ENCODE peak calls at places on chromosomes 7 and 10, in eight cellular contexts. G is kidney; R is fibroblast of lung; W is right lobe of liver; E is effector memory CD4-positive, alpha-beta T cell; U is endothelial cell of umbilical vein; J is psoas muscle; F is adrenal gland. D is an unnamed sample. For H3K4me1, the result is how much of the 10 kb centered on the place peaks cover.

GRCh38 chr7:5426226-5426475 is 2.5 kb upstream of the TNRC18 start:
- DNase-seq in F (no peak), J (peak), G (no peak), E (no peak), U (peak), W (no peak), R (peak), D (no peak)

GRCh38 chr7:101171442-101171837 is 6.1 kb upstream of the VGF start:
- DNase-seq in E (no peak), F (no peak), U (no peak), W (no peak), R (no peak), J (no peak), G (no peak), D (peak)

GRCh38 chr7:133931053-133931452 is 196.1 kb upstream of the LRGUK start:
- DNase-seq in R (no peak), F (no peak), E (no peak), G (no peak), W (no peak), J (no peak), U (peak), D (no peak)

GRCh38 chr10:1048349-1048731 is 579 bp downstream of the IDI1 start:
- DNase-seq in J (peak), G (no peak), W (peak), F (peak), E (no peak), U (no peak), R (peak), D (no peak)

GRCh38 chr10:43998021-43998809 is 349.5 kb upstream of the ZNF32 start:
- DNase-seq in R (no peak), F (no peak), W (no peak), G (no peak), E (no peak), J (no peak), U (no peak), D (no peak)

GRCh38 chr7:41977165-41977651 is 259.8 kb downstream of the GLI3 start:
- DNase-seq in U (peak), F (peak), J (peak), W (no peak), E (no peak), G (no peak), R (peak), D (peak)

GRCh38 chr10:113221756-113222168 is 271.7 kb downstream of the TCF7L2 start:
- DNase-seq in W (no peak), J (no peak), G (no peak), E (no peak), R (no peak), F (no peak), U (no peak), D (peak)

GRCh38 chr10:49207113-49207512 is 18.9 kb upstream of the TMEM273 start:
- DNase-seq in W (no peak), R (no peak), G (no peak), U (no peak), E (no peak), J (no peak), F (no peak), D (no peak)

GRCh38 chr10:65194131-65194530 is 1672.9 kb downstream of the REEP3 start:
- DNase-seq in J (no peak), W (no peak), F (no peak), R (peak), E (no peak), U (no peak), G (no peak), D (no peak)

GRCh38 chr10:113880236-113880635 is 25.8 kb downstream of the NHLRC2 start:
- DNase-seq in W (no peak), G (no peak), E (no peak), R (no peak), J (no peak), F (no peak), U (peak), D (no peak)

GRCh38 chr7:49669692-49670260 is 103.7 kb upstream of the VWC2 start:
- DNase-seq in G (no peak), R (no peak), J (no peak), E (no peak), W (no peak), F (no peak), U (no peak), D (no peak)

GRCh38 chr10:109969907-109970306 is 37.9 kb upstream of the ADD3 start:
- DNase-seq in U (no peak), R (no peak), E (no peak), J (no peak), G (no peak), W (no peak), F (no peak), D (no peak)

GRCh38 chr10:113073549-113074189 is 123.6 kb downstream of the TCF7L2 start:
- DNase-seq in J (peak), G (peak), R (peak), W (peak), F (peak), U (peak), E (no peak), D (no peak)

GRCh38 chr7:6640246-6640721 is 3.2 kb downstream of the ZNF316 start:
- DNase-seq in G (peak), W (no peak), R (peak), E (no peak), U (peak), J (peak), F (no peak), D (peak)

GRCh38 chr10:93420091-93420490 is 62.0 kb downstream of the MYOF start:
- DNase-seq in F (no peak), W (no peak), R (peak), E (no peak), U (no peak), J (no peak), G (no peak), D (no peak)

GRCh38 chr10:85995791-85996190 is 370.8 kb downstream of the GRID1 start:
- DNase-seq in J (no peak), F (peak), R (no peak), E (no peak), U (no peak), G (no peak), W (no peak), D (peak)

GRCh38 chr10:125158528-125159485 is 1.6 kb downstream of the CTBP2 start:
- DNase-seq in J (peak), W (peak), R (peak), U (peak), F (peak), E (no peak), G (peak), D (peak)

GRCh38 chr10:71257292-71257997 is 45.1 kb downstream of the UNC5B start:
- DNase-seq in U (no peak), F (no peak), W (no peak), E (no peak), J (no peak), R (no peak), G (no peak), D (no peak)
- H3K4me1 ChIP-seq in U (under half), F (under half), W (under half), E (under half), J (under half), R (under half), G (under half), D (under half)

GRCh38 chr7:1046722-1047679 is 2.7 kb downstream of the GPR146 start:
- DNase-seq in E (peak), W (no peak), F (no peak), U (no peak), J (peak), G (peak), R (no peak), D (no peak)

GRCh38 chr7:1044189-1045037 is at the start of gene GPR146:
- DNase-seq in F (peak), G (peak), J (peak), E (peak), R (peak), W (peak), U (peak), D (peak)

GRCh38 chr7:1043552-1044188 is 676 bp upstream of the GPR146 start:
- DNase-seq in W (no peak), R (no peak), G (peak), F (peak), J (peak), E (no peak), U (no peak), D (peak)

GRCh38 chr7:1045038-1045726 is 836 bp downstream of the GPR146 start:
- DNase-seq in J (no peak), F (no peak), E (no peak), U (no peak), G (no peak), R (no peak), W (no peak), D (no peak)

DNA sequence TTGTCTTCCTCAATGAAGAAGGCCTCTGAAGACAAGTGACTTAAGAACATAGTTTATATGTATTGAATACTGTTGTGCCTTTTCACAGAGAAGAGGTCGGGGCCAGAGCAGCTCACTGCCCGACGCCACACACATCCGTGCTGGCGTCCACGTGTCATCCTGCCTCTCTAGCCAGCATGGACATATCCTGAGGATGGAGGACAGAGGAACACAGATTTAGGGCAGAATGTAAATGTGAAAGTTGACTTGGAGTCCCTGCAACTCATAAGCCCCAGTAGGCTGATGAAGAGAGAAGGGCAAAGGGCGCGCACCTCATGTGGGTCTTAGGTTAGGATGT is 1.3 kb downstream of the GPR146 start:
- DNase-seq in U (no peak), E (no peak), W (no peak), G (peak), J (no peak), F (no peak), R (no peak), D (no peak)
- H3K4me1 ChIP-seq in U (under half), E (half or more), W (half or more), G (under half), J (half or more), F (under half), R (under half), D (under half)

GRCh38 chr10:16832351-16833080 is 15.3 kb upstream of the RSU1 start:
- DNase-seq in W (no peak), R (peak), E (no peak), J (no peak), U (peak), G (no peak), F (peak), D (peak)

DNA sequence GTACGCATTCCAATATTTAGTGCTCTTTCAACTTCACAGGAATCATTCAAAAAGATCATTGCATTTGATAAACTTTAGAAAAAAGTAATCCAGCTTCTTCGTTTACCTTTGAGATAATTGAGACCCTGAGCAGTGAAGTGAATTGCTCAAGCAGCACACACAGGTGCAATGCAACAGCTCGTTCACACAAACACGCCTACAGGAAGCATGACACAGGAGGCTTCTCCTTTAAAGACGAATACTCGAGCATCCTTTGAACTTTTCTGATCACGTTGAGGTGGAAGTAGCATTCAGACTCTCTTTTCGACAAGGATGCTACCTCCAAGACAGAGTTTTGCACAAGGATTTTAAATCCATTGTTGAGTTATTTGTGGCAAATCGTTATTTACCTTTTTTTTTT is 18.0 kb upstream of the RSU1 start:
- DNase-seq in F (no peak), U (no peak), E (no peak), W (no peak), R (no peak), J (no peak), G (no peak), D (no peak)
- H3K4me1 ChIP-seq in F (under half), U (under half), E (under half), W (under half), R (under half), J (under half), G (under half), D (under half)

GRCh38 chr7:106058925-106059324 is 53.2 kb downstream of the SYPL1 start:
- DNase-seq in J (no peak), U (no peak), E (no peak), R (no peak), F (no peak), G (no peak), W (no peak), D (no peak)
- H3K4me1 ChIP-seq in J (under half), U (under half), E (under half), R (under half), F (under half), G (under half), W (under half), D (under half)

GRCh38 chr10:11250304-11250703 is 232.6 kb downstream of the CELF2 start:
- DNase-seq in F (no peak), E (no peak), R (no peak), W (no peak), G (no peak), U (no peak), J (no peak), D (no peak)

GRCh38 chr10:11246752-11247467 is 229.2 kb downstream of the CELF2 start:
- DNase-seq in R (no peak), G (no peak), U (no peak), E (no peak), J (no peak), F (no peak), W (no peak), D (no peak)

GRCh38 chr10:11245510-11245909 is 227.8 kb downstream of the CELF2 start:
- DNase-seq in U (no peak), R (no peak), J (no peak), G (no peak), W (no peak), E (no peak), F (no peak), D (no peak)

GRCh38 chr10:11245981-11246590 is 228.4 kb downstream of the CELF2 start:
- DNase-seq in J (no peak), E (no peak), R (no peak), U (no peak), W (no peak), G (no peak), F (no peak), D (no peak)

DNA sequence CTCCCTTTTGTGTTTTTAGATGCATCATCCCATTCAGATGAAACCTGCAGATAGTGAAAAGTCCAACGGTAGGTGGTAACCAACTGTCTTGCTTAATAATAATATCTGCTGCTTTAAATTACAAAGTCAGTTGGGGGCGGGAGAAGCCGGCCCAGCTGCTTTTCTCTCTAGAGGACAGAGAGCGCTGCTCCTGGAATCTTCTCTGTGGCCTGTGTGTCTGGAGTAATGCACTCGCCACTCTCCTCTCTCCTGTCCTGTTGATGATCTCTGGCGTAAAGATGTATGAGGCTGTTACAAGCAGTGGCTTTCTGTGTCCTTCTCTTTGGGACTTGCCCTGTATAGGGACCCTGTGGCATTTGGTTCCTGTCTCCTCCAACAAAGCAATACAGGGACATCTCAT is 231.5 kb downstream of the CELF2 start:
- DNase-seq in G (no peak), R (no peak), F (no peak), E (no peak), U (no peak), W (no peak), J (no peak), D (no peak)
- H3K4me1 ChIP-seq in G (under half), R (under half), F (under half), E (under half), U (under half), W (under half), J (under half), D (under half)

GRCh38 chr7:74722045-74722603 is 51.7 kb upstream of the NCF1 start:
- DNase-seq in J (no peak), F (no peak), E (no peak), G (no peak), U (no peak), R (no peak), W (no peak), D (no peak)
- H3K4me1 ChIP-seq in J (under half), F (under half), E (under half), G (under half), U (under half), R (under half), W (under half), D (under half)

DNA sequence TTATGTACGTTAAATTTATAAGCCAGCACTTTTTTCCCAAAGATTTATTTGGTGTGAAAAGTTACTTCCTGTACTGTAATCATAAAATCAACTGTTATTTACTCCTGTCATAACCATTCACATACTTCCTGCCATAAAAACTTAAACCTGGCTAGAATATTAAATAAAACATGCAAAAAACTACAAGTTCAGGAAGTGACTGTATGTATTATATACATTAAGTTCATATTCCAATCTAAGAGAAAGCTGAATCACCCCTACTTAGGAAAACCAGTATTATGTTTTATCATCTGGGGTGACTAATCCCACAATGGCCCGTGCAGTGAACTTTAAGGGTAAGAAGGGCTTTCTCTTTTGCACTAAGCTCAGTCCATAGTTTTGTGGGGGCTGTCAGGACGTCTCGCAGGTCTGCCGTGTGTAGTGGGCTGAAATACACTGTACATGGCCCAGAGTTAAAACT is 183.7 kb upstream of the KLF14 start:
- DNase-seq in E (no peak), J (no peak), G (no peak), F (no peak), R (peak), U (peak), W (no peak), D (peak)
- H3K4me1 ChIP-seq in E (half or more), J (half or more), G (half or more), F (half or more), R (half or more), U (half or more), W (half or more), D (half or more)

DNA sequence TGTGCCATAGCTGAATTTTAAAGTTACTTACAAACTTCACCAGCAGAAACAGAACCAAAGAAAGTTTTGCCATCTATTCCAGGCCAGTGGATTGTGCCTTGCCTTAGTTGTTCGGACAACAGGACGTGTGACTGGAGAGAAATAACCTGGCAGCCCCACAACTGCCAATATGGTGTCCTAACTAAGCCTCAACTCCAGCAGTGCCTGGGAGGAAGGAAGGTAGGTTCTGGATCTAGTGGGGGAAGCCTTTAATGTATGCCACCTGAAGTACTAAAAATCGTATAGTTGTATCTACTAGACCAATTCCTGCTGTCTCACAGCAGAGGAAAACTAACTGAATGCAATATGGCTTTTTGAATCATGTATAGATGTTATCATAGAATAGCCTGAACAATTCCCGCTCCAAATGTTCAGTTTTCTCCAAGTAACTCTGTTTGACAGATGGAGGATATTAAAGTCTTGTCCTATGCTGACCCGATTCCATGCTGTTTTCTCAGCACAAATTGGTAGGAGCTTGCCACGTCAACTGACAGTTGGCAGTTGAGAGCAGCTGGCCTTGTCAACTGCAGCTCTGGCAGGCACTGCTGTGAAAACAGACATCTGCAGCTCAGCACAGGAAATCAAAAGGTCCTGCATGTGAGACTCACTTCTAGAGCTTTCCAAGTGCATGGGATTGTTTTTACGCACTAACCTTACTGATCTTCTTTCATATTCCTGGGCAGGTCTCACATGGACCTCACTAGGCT is 84.5 kb upstream of the WNT16 start:
- DNase-seq in R (no peak), E (no peak), W (no peak), F (no peak), J (no peak), U (no peak), G (no peak), D (no peak)
- H3K4me1 ChIP-seq in R (under half), E (under half), W (under half), F (under half), J (under half), U (under half), G (under half), D (under half)

D was measured in A673.